ENCODE peak calls at places on chromosomes 6 and 20, in seven cellular contexts. Y is CD8-positive, alpha-beta T cell; T is left lung; U is ovary; E is fibroblast of lung; K is CD8-positive, alpha-beta memory T cell; D is stomach. A is an unnamed sample. For H3K36me3 and H3K9me3, the result is how much of the 10 kb centered on the place peaks cover.

GRCh38 chr6:113634352-113635163 is 222.6 kb upstream of the MARCKS start:
- DNase-seq in Y (no peak), T (no peak), U (no peak), E (peak), K (no peak), D (no peak), A (no peak)

GRCh38 chr6:158560787-158561246 is 926 bp downstream of the TMEM181 start:
- DNase-seq in Y (no peak), T (no peak), U (peak), E (peak), K (peak), D (peak), A (peak)

GRCh38 chr6:41442800-41443501 is 103.2 kb upstream of the FOXP4 start:
- DNase-seq in Y (no peak), T (peak), U (peak), E (peak), K (no peak), D (peak), A (peak)

GRCh38 chr6:44268095-44268628 is 2.1 kb upstream of the TMEM151B start:
- DNase-seq in Y (peak), T (no peak), U (no peak), E (peak), K (peak), D (peak), A (peak)

GRCh38 chr20:40276291-40276690 is 412.7 kb downstream of the MAFB start:
- DNase-seq in Y (no peak), T (no peak), U (no peak), E (no peak), K (no peak), D (no peak), A (no peak)

GRCh38 chr20:31606928-31607639 is 2.0 kb downstream of the ID1 start:
- DNase-seq in Y (no peak), T (peak), U (no peak), E (peak), K (no peak), D (peak), A (peak)

GRCh38 chr6:25629202-25629584 is 22.8 kb upstream of the SCGN start:
- DNase-seq in Y (no peak), T (no peak), U (no peak), E (no peak), K (no peak), D (no peak), A (no peak)

GRCh38 chr6:142925575-142926110 is 19.3 kb downstream of the HIVEP2 start:
- DNase-seq in Y (no peak), T (no peak), U (no peak), E (peak), K (no peak), D (no peak), A (no peak)

GRCh38 chr6:148495029-148495428 is 152.4 kb downstream of the SASH1 start:
- DNase-seq in Y (no peak), T (no peak), U (no peak), E (peak), K (no peak), D (no peak), A (no peak)

GRCh38 chr6:3376064-3376463 is 80.8 kb downstream of the SLC22A23 start:
- DNase-seq in Y (no peak), T (no peak), U (no peak), E (no peak), K (no peak), D (no peak), A (no peak)

GRCh38 chr20:57514273-57514751 is 10.6 kb downstream of the CTCFL start:
- DNase-seq in Y (no peak), T (peak), U (peak), E (peak), K (peak), D (peak), A (peak)

GRCh38 chr6:105836889-105837288 is 249.2 kb upstream of the PRDM1 start:
- DNase-seq in Y (no peak), T (no peak), U (no peak), E (no peak), K (no peak), D (no peak), A (no peak)

GRCh38 chr6:113486172-113486571 is 371.0 kb upstream of the MARCKS start:
- DNase-seq in Y (no peak), T (no peak), U (no peak), E (no peak), K (no peak), D (no peak), A (no peak)

GRCh38 chr20:6231551-6231950 is 108.7 kb upstream of the FERMT1 start:
- DNase-seq in Y (no peak), T (no peak), U (no peak), E (peak), K (no peak), D (no peak), A (no peak)

GRCh38 chr20:63178889-63179751 is 36.8 kb downstream of the YTHDF1 start:
- DNase-seq in Y (peak), T (no peak), U (no peak), E (no peak), K (peak), D (peak), A (peak)

GRCh38 chr6:157151989-157152388 is 171.3 kb downstream of the TMEM242 start:
- DNase-seq in Y (no peak), T (no peak), U (no peak), E (peak), K (no peak), D (no peak), A (no peak)

GRCh38 chr6:152848919-152849318 is 98.3 kb downstream of the VIP start:
- DNase-seq in Y (no peak), T (no peak), U (no peak), E (no peak), K (no peak), D (no peak), A (no peak)

GRCh38 chr6:7108196-7108963 is 619 bp downstream of the RREB1 start:
- DNase-seq in Y (peak), T (peak), U (peak), E (peak), K (peak), D (peak), A (peak)

GRCh38 chr6:147974376-147974775 is 368.3 kb upstream of the SASH1 start:
- DNase-seq in Y (no peak), T (no peak), U (no peak), E (peak), K (no peak), D (no peak), A (no peak)

GRCh38 chr6:28537509-28538140 is 11.9 kb downstream of the GPX5 start:
- DNase-seq in Y (no peak), T (no peak), U (no peak), E (peak), K (peak), D (no peak), A (no peak)

GRCh38 chr20:63532449-63532971 is 4.7 kb downstream of the PTK6 start:
- DNase-seq in Y (no peak), T (no peak), U (no peak), E (no peak), K (no peak), D (no peak), A (no peak)

GRCh38 chr6:117498159-117498558 is 15.7 kb downstream of the DCBLD1 start:
- DNase-seq in Y (no peak), T (no peak), U (no peak), E (peak), K (no peak), D (no peak), A (no peak)

GRCh38 chr6:45651301-45651700 is 273.6 kb upstream of the SUPT3H start:
- DNase-seq in Y (no peak), T (no peak), U (no peak), E (no peak), K (no peak), D (no peak), A (no peak)
- H3K27ac ChIP-seq in Y (no peak), T (no peak), U (no peak), E (peak), K (no peak), D (no peak), A (no peak)

GRCh38 chr20:38566199-38566598 is 14.8 kb upstream of the ADIG start:
- DNase-seq in Y (no peak), T (no peak), U (no peak), E (no peak), K (no peak), D (no peak), A (no peak)

GRCh38 chr20:38563802-38564431 is 17.1 kb upstream of the ADIG start:
- DNase-seq in Y (no peak), T (no peak), U (no peak), E (no peak), K (no peak), D (no peak), A (no peak)

GRCh38 chr20:38559764-38560163 is 21.2 kb upstream of the ADIG start:
- DNase-seq in Y (no peak), T (no peak), U (no peak), E (peak), K (no peak), D (no peak), A (no peak)

GRCh38 chr20:38569747-38570519 is 11.1 kb upstream of the ADIG start:
- DNase-seq in Y (no peak), T (no peak), U (no peak), E (no peak), K (no peak), D (no peak), A (no peak)

GRCh38 chr20:38564680-38565079 is 16.3 kb upstream of the ADIG start:
- DNase-seq in Y (no peak), T (no peak), U (no peak), E (no peak), K (no peak), D (no peak), A (no peak)
- H3K36me3 ChIP-seq in Y (under half), T (under half), U (under half), E (under half), K (half or more), D (under half), A (under half)

GRCh38 chr20:59726196-59726595 is 121.9 kb downstream of the PHACTR3 start:
- DNase-seq in Y (no peak), T (no peak), U (no peak), E (no peak), K (no peak), D (no peak), A (no peak)
- H3K9me3 ChIP-seq in Y (under half), T (under half), U (under half), E (under half), K (under half), D (under half), A (under half)

GRCh38 chr20:37202267-37202943 is 23.1 kb upstream of the MROH8 start:
- DNase-seq in Y (no peak), T (no peak), U (no peak), E (peak), K (peak), D (no peak), A (peak)

GRCh38 chr20:37198962-37199660 is 19.8 kb upstream of the MROH8 start:
- DNase-seq in Y (no peak), T (no peak), U (no peak), E (no peak), K (no peak), D (no peak), A (no peak)

GRCh38 chr20:37201827-37202162 is 22.4 kb upstream of the MROH8 start:
- DNase-seq in Y (no peak), T (no peak), U (no peak), E (no peak), K (no peak), D (no peak), A (no peak)

GRCh38 chr20:37200376-37200775 is 21.0 kb upstream of the MROH8 start:
- DNase-seq in Y (no peak), T (no peak), U (no peak), E (no peak), K (no peak), D (no peak), A (no peak)

DNA sequence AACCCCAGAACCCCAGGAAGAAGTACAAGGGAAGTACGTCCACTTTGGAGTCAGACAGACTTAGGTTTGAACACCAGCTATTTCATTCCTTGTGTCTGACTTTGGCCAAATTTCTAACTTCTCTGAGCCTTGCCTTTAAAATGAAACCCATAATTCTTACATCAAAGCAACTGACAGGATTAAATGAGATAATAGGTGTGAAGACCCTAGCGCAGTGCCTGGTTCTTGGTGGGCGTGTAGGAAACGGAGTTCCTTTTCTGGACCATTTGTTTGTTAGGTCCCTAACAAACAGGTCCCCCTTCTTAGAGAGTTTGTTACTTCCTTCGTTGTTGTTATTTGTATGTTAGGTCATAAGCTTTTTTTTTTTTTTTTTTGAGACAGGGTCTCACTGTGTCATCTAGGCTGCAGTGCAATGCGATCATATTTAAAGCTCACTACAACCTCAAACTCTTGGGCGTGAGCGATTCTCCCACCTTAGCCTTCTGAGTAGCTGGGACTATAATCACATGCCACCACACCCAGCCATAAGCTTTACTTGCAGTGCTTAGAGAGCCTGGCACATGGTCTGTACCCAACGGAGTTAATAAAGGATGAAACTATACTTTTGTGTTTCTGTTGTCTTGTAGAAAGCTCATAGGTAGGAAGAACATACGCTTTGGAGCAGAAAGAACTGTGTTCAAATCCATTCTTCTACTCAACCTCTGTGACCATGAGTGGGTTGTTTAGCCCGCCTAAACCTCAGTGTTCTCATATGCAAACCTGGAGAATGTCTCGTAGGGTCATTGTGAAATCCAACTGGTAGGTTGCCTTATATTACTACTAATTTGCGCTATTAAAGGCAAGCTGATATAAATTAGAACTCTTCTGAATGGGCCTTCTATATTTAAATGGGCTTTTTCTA is 21.8 kb upstream of the MROH8 start:
- DNase-seq in Y (no peak), T (no peak), U (no peak), E (no peak), K (no peak), D (no peak), A (no peak)
- H3K27ac ChIP-seq in Y (no peak), T (peak), U (no peak), E (peak), K (no peak), D (peak), A (peak)

GRCh38 chr20:37234254-37234581 is 27.4 kb downstream of the GHRH start:
- DNase-seq in Y (no peak), T (no peak), U (no peak), E (no peak), K (no peak), D (no peak), A (no peak)
- H3K36me3 ChIP-seq in Y (half or more), T (under half), U (under half), E (under half), K (half or more), D (half or more), A (under half)